ENCODE peak calls at places on chromosomes 3 and 15, in ten cellular contexts. N, K, J, G, X, O, F, Z, Q and W are unnamed samples. For H3K27me3, the result is how much of the 10 kb centered on the place peaks cover.

GRCh38 chr3:81352867-81353266 is 408.6 kb downstream of the GBE1 start:
- DNase-seq in N (no peak), K (peak), J (no peak), G (no peak), X (no peak), O (peak), F (peak), Z (peak), Q (no peak), W (no peak)

GRCh38 chr3:150097588-150097890 is 126.8 kb upstream of the PFN2 start:
- DNase-seq in N (no peak), K (no peak), J (no peak), G (no peak), X (no peak), O (peak), F (peak), Z (no peak), Q (no peak), W (no peak)

GRCh38 chr3:100563652-100564215 is 45.7 kb upstream of the ADGRG7 start:
- DNase-seq in N (no peak), K (no peak), J (no peak), G (no peak), X (no peak), O (no peak), F (no peak), Z (no peak), Q (no peak), W (no peak)

GRCh38 chr3:65277788-65278187 is 590.0 kb upstream of the ADAMTS9 start:
- DNase-seq in N (no peak), K (no peak), J (no peak), G (no peak), X (no peak), O (no peak), F (no peak), Z (peak), Q (no peak), W (no peak)

GRCh38 chr3:154294016-154294415 is 30.3 kb downstream of the DHX36 start:
- DNase-seq in N (no peak), K (no peak), J (no peak), G (no peak), X (no peak), O (no peak), F (no peak), Z (no peak), Q (no peak), W (no peak)

GRCh38 chr3:194961555-194961954 is 275.9 kb downstream of the FAM43A start:
- DNase-seq in N (no peak), K (no peak), J (no peak), G (no peak), X (no peak), O (no peak), F (no peak), Z (no peak), Q (peak), W (no peak)

GRCh38 chr3:57221883-57222282 is 5.6 kb upstream of the APPL1 start:
- DNase-seq in N (no peak), K (no peak), J (no peak), G (no peak), X (no peak), O (peak), F (peak), Z (peak), Q (no peak), W (no peak)

GRCh38 chr3:128484404-128485282 is 8.4 kb downstream of the GATA2 start:
- DNase-seq in N (peak), K (no peak), J (peak), G (no peak), X (no peak), O (no peak), F (no peak), Z (peak), Q (no peak), W (no peak)

GRCh38 chr3:152466784-152467183 is 198.1 kb downstream of the MBNL1 start:
- DNase-seq in N (no peak), K (no peak), J (no peak), G (no peak), X (no peak), O (peak), F (peak), Z (no peak), Q (no peak), W (no peak)

GRCh38 chr15:101689901-101690300 is 34.4 kb downstream of the TARS3 start:
- DNase-seq in N (no peak), K (no peak), J (no peak), G (no peak), X (peak), O (peak), F (peak), Z (no peak), Q (no peak), W (peak)

GRCh38 chr15:98322551-98322950 is 325.8 kb upstream of the IGF1R start:
- DNase-seq in N (no peak), K (no peak), J (no peak), G (no peak), X (no peak), O (no peak), F (no peak), Z (no peak), Q (no peak), W (no peak)

GRCh38 chr15:26020871-26021270 is 157.7 kb upstream of the ATP10A start:
- DNase-seq in N (no peak), K (no peak), J (no peak), G (no peak), X (no peak), O (no peak), F (no peak), Z (no peak), Q (no peak), W (no peak)

GRCh38 chr3:115418583-115418982 is 204.7 kb upstream of the GAP43 start:
- DNase-seq in N (no peak), K (no peak), J (no peak), G (no peak), X (no peak), O (no peak), F (no peak), Z (no peak), Q (no peak), W (no peak)

GRCh38 chr3:39090922-39091321 is 16.5 kb downstream of the GORASP1 start:
- DNase-seq in N (no peak), K (no peak), J (no peak), G (no peak), X (no peak), O (peak), F (peak), Z (no peak), Q (no peak), W (no peak)

GRCh38 chr3:122356402-122356801 is 26.6 kb downstream of the MIX23 start:
- DNase-seq in N (no peak), K (peak), J (no peak), G (peak), X (no peak), O (peak), F (peak), Z (peak), Q (no peak), W (no peak)

GRCh38 chr3:152403632-152404066 is 134.9 kb downstream of the MBNL1 start:
- DNase-seq in N (no peak), K (no peak), J (no peak), G (no peak), X (peak), O (no peak), F (peak), Z (no peak), Q (peak), W (no peak)

GRCh38 chr3:173513123-173513522 is 115.6 kb downstream of the NLGN1 start:
- DNase-seq in N (no peak), K (no peak), J (no peak), G (no peak), X (no peak), O (no peak), F (no peak), Z (no peak), Q (no peak), W (no peak)

GRCh38 chr3:177484926-177485325 is 287.6 kb upstream of the TBL1XR1 start:
- DNase-seq in N (no peak), K (no peak), J (no peak), G (no peak), X (no peak), O (peak), F (no peak), Z (no peak), Q (no peak), W (no peak)

GRCh38 chr15:84731774-84732173 is 15.8 kb upstream of the SEC11A start:
- DNase-seq in N (no peak), K (no peak), J (no peak), G (no peak), X (no peak), O (peak), F (peak), Z (no peak), Q (no peak), W (no peak)

GRCh38 chr15:73714695-73715301 is 30.6 kb downstream of the CD276 start:
- DNase-seq in N (no peak), K (no peak), J (no peak), G (no peak), X (no peak), O (no peak), F (no peak), Z (no peak), Q (no peak), W (no peak)

GRCh38 chr15:64490598-64491259 is 30.4 kb downstream of the ZNF609 start:
- DNase-seq in N (no peak), K (no peak), J (no peak), G (no peak), X (no peak), O (peak), F (no peak), Z (no peak), Q (no peak), W (no peak)

GRCh38 chr15:72231847-72232461 is 964 bp upstream of the PKM start:
- DNase-seq in N (no peak), K (no peak), J (no peak), G (peak), X (peak), O (peak), F (peak), Z (peak), Q (no peak), W (no peak)

GRCh38 chr3:87719060-87719459 is 339.7 kb downstream of the CGGBP1 start:
- DNase-seq in N (no peak), K (no peak), J (no peak), G (no peak), X (no peak), O (no peak), F (no peak), Z (no peak), Q (no peak), W (no peak)

GRCh38 chr15:72060687-72061250 is 57.2 kb downstream of the MYO9A start:
- DNase-seq in N (no peak), K (no peak), J (no peak), G (no peak), X (no peak), O (no peak), F (no peak), Z (no peak), Q (no peak), W (no peak)

GRCh38 chr3:44892689-44893088 is 18.3 kb downstream of the TGM4 start:
- DNase-seq in N (no peak), K (no peak), J (no peak), G (no peak), X (no peak), O (peak), F (peak), Z (no peak), Q (no peak), W (no peak)

GRCh38 chr3:33537135-33537534 is 96.9 kb upstream of the UBP1 start:
- DNase-seq in N (no peak), K (no peak), J (no peak), G (peak), X (no peak), O (peak), F (peak), Z (no peak), Q (no peak), W (no peak)

GRCh38 chr3:160447544-160447943 is 2.0 kb downstream of the TRIM59 start:
- DNase-seq in N (no peak), K (no peak), J (no peak), G (no peak), X (no peak), O (peak), F (peak), Z (no peak), Q (no peak), W (no peak)

GRCh38 chr3:124620600-124621063 is 109.6 kb upstream of the UMPS start:
- DNase-seq in N (no peak), K (no peak), J (no peak), G (peak), X (peak), O (peak), F (peak), Z (no peak), Q (no peak), W (no peak)

GRCh38 chr15:51369451-51369761 is 28.0 kb downstream of the GLDN start:
- DNase-seq in N (no peak), K (no peak), J (no peak), G (no peak), X (no peak), O (no peak), F (no peak), Z (no peak), Q (no peak), W (no peak)

GRCh38 chr3:165523801-165524200 is 313.4 kb downstream of the BCHE start:
- DNase-seq in N (no peak), K (no peak), J (no peak), G (no peak), X (no peak), O (peak), F (peak), Z (no peak), Q (no peak), W (no peak)

GRCh38 chr3:81888822-81889557 is 127.5 kb upstream of the GBE1 start:
- DNase-seq in N (no peak), K (no peak), J (no peak), G (no peak), X (no peak), O (peak), F (no peak), Z (no peak), Q (no peak), W (no peak)

GRCh38 chr3:16430717-16431630 is 82.5 kb downstream of the RFTN1 start:
- DNase-seq in N (no peak), K (no peak), J (peak), G (no peak), X (no peak), O (no peak), F (no peak), Z (no peak), Q (no peak), W (no peak)

GRCh38 chr3:18295171-18295920 is 129.8 kb downstream of the SATB1 start:
- DNase-seq in N (no peak), K (peak), J (no peak), G (peak), X (no peak), O (peak), F (peak), Z (peak), Q (no peak), W (no peak)

DNA sequence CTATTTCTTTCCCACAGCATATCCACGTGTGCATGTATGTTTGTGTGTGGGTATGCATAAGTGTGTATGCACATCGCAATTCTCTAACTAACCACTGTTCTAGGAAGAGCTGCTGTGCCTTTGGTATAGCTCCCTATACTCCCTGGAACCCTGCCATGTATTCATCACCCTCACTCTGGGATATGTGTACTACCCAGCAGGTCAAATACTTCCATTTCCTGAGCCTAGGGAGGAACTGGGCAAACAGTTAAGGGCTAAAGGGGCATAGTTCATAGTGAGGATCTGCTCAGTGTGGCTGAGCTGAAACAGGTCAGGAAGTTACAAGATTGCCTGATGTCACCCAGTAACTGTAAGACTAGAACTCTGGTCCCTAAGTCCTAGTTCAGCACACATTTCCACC is 260.4 kb downstream of the RPLP1 start:
- DNase-seq in N (no peak), K (no peak), J (no peak), G (no peak), X (no peak), O (peak), F (no peak), Z (no peak), Q (no peak), W (no peak)
- TF ChIP-seq CTCF in N (no peak), K (no peak), J (no peak), G (no peak), X (no peak), O (no peak), F (no peak), Z (no peak), Q (no peak), W (no peak)

DNA sequence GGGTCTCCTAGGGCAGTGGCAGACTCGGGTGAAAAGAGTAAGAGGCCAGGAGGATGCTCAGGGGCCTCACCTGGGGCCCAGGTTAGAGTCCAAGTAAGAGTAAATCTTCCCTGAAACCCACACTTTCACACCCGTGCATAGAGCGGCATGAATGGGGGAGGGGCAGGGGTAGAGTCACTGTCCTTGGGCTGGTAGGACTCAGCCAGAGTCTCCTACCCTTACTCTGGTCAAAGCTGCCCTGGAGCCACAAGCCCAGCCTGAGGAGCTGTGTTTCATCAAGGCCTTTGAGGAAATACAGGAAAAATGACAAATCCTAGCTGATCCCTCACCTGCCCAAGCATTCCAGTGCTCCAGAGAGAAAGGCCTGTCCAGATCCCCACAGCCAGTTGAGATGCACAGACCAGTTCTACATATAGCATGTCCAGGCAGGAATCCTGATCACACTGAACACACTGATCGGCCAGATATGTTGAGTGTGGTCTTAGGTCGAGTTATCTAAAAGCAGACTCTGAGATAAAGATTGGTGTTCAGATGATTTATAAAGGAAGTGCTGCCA is 16.7 kb upstream of the CTNNB1 start:
- DNase-seq in N (no peak), K (no peak), J (no peak), G (no peak), X (no peak), O (no peak), F (no peak), Z (no peak), Q (no peak), W (no peak)
- H3K27ac ChIP-seq in N (no peak), K (no peak), J (no peak), G (no peak), X (no peak), O (no peak), F (no peak), Z (no peak), Q (no peak), W (no peak)

DNA sequence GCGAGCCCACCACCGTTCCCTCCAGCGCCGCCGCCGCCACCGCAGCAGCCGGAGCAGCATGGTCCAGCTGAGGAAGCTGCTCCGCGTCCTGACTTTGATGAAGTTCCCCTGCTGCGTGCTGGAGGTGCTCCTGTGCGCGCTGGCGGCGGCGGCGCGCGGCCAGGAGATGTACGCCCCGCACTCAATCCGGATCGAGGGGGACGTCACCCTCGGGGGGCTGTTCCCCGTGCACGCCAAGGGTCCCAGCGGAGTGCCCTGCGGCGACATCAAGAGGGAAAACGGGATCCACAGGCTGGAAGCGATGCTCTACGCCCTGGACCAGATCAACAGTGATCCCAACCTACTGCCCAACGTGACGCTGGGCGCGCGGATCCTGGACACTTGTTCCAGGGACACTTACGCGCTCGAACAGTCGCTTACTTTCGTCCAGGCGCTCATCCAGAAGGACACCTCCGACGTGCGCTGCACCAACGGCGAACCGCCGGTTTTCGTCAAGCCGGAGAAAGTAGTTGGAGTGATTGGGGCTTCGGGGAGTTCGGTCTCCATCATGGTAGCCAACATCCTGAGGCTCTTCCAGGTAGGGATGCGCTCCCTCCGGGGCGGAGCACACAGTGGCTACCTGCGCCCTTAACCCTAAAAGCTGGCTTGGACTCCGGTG is 545 bp downstream of the GRM7 start:
- DNase-seq in N (no peak), K (no peak), J (no peak), G (no peak), X (no peak), O (no peak), F (peak), Z (peak), Q (no peak), W (peak)
- H3K27me3 ChIP-seq in N (under half), K (under half), J (half or more), G (under half), X (under half), O (half or more), F (under half), Z (half or more), Q (half or more), W (under half)

GRCh38 chr3:157130138-157130880 is 29.6 kb downstream of the CCNL1 start:
- DNase-seq in N (peak), K (peak), J (peak), G (no peak), X (no peak), O (peak), F (peak), Z (peak), Q (peak), W (no peak)

GRCh38 chr3:157131861-157132260 is 28.1 kb downstream of the CCNL1 start:
- DNase-seq in N (no peak), K (no peak), J (no peak), G (no peak), X (no peak), O (no peak), F (peak), Z (no peak), Q (no peak), W (no peak)

GRCh38 chr3:157132341-157132740 is 27.6 kb downstream of the CCNL1 start:
- DNase-seq in N (no peak), K (no peak), J (no peak), G (no peak), X (no peak), O (no peak), F (no peak), Z (no peak), Q (no peak), W (no peak)

GRCh38 chr3:157129782-157130137 is 30.2 kb downstream of the CCNL1 start:
- DNase-seq in N (peak), K (peak), J (no peak), G (no peak), X (no peak), O (peak), F (peak), Z (peak), Q (no peak), W (peak)

GRCh38 chr3:157130881-157131251 is 29.1 kb downstream of the CCNL1 start:
- DNase-seq in N (no peak), K (no peak), J (no peak), G (no peak), X (no peak), O (no peak), F (no peak), Z (peak), Q (no peak), W (no peak)
- TF ChIP-seq CTCF in N (no peak), K (no peak), J (no peak), G (no peak), X (peak), O (no peak), F (no peak), Z (no peak), Q (no peak), W (no peak)

GRCh38 chr3:188244395-188244861 is 90.5 kb downstream of the LPP start:
- DNase-seq in N (no peak), K (peak), J (no peak), G (no peak), X (no peak), O (no peak), F (peak), Z (no peak), Q (no peak), W (no peak)
- H3K27ac ChIP-seq in N (peak), K (no peak), J (no peak), G (no peak), X (no peak), O (no peak), F (peak), Z (no peak), Q (peak), W (no peak)

DNA sequence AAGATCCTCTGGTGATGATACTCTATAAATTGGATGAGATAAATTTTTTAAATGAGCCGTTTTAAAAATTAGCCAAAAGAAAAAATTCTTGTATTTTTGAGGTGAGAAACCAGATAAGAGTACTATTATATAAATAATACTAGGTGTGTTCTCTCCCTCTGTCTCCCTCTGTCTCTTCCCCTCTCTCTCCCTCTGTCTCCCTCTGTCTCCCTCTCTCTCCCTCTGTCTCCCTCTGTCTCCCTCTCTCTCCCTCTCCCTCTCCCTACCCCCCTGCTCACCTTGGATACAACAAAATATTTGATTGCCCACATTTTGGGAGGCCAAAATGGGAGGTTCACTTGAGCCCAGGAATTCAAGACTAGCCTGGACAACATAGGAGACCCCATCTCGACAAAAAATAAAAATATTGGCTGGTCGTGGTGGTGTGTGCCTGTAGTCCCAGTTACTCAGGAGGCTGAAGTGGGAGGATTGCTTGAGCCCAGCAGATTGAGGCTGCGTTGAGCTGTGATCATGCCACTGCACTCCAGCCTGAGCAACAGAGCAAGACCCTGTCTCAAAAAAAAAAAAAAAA is 168.5 kb downstream of the TCF12 start:
- DNase-seq in N (no peak), K (no peak), J (no peak), G (no peak), X (no peak), O (no peak), F (no peak), Z (no peak), Q (no peak), W (no peak)
- H3K27me3 ChIP-seq in N (under half), K (under half), J (under half), G (under half), X (under half), O (under half), F (under half), Z (under half), Q (under half), W (under half)

GRCh38 chr3:13673207-13673606 is 124.3 kb downstream of the FBLN2 start:
- DNase-seq in N (no peak), K (no peak), J (no peak), G (no peak), X (no peak), O (no peak), F (no peak), Z (no peak), Q (no peak), W (no peak)
- TF ChIP-seq CTCF in N (no peak), K (peak), J (no peak), G (no peak), X (no peak), O (peak), F (no peak), Z (peak), Q (no peak), W (no peak)